ENCODE peak calls at places on chromosomes 16 and 17, in six cellular contexts. G is neural crest cell; O is fibroblast of mammary gland; Q is left ventricle myocardium inferior; F is CD4-positive, alpha-beta T cell; B is PC-9. K is an unnamed sample.

GRCh38 chr17:28812136-28812979 is 30.2 kb downstream of the FAM222B start:
- DNase-seq in G (peak; percentile 94), O (peak; percentile 94), Q (peak; percentile 98), F (peak; percentile 96), B (peak; percentile 96), K (peak; percentile 94)

GRCh38 chr16:30609002-30609927 is 924 bp downstream of the ZNF689 start:
- DNase-seq in G (peak; percentile 23), O (no peak), Q (peak; percentile 49), F (peak; percentile 36), B (peak; percentile 62), K (peak; percentile 65)

GRCh38 chr17:28760987-28761562 is 17.3 kb downstream of the TRAF4 start:
- DNase-seq in G (no peak), O (peak; percentile 76), Q (peak; percentile 64), F (no peak), B (peak; percentile 57), K (no peak)

GRCh38 chr17:59851431-59852375 is 41.0 kb downstream of the TUBD1 start:
- DNase-seq in G (no peak), O (peak; percentile 99), Q (no peak), F (no peak), B (no peak), K (no peak)

GRCh38 chr17:1120596-1121441 is 59.0 kb downstream of the ABR start:
- DNase-seq in G (no peak), O (no peak), Q (no peak), F (no peak), B (no peak), K (no peak)

GRCh38 chr16:154223-155030 is 2.0 kb downstream of the HBZ start:
- DNase-seq in G (no peak), O (peak; percentile 24), Q (no peak), F (no peak), B (peak; percentile 28), K (no peak)

GRCh38 chr17:80730739-80731138 is 186.1 kb downstream of the RPTOR start:
- DNase-seq in G (no peak), O (no peak), Q (no peak), F (no peak), B (no peak), K (no peak)

GRCh38 chr17:34883106-34884000 is 77.9 kb downstream of the CCT6B start:
- DNase-seq in G (no peak), O (no peak), Q (no peak), F (no peak), B (no peak), K (no peak)

GRCh38 chr17:10127819-10128375 is 70.5 kb downstream of the GAS7 start:
- DNase-seq in G (no peak), O (peak; percentile 98), Q (peak; percentile 87), F (no peak), B (no peak), K (no peak)

GRCh38 chr16:2769675-2770056 is 7.4 kb downstream of the ELOB start:
- DNase-seq in G (no peak), O (peak; percentile 92), Q (no peak), F (no peak), B (no peak), K (no peak)

GRCh38 chr17:61483778-61484116 is 31.5 kb downstream of the TBX4 start:
- DNase-seq in G (no peak), O (no peak), Q (no peak), F (no peak), B (no peak), K (no peak)

GRCh38 chr16:57373117-57373947 is 1.0 kb downstream of the CX3CL1 start:
- DNase-seq in G (no peak), O (no peak), Q (no peak), F (no peak), B (no peak), K (no peak)

GRCh38 chr16:50394215-50394802 is 25.5 kb upstream of the BRD7 start:
- DNase-seq in G (no peak), O (no peak), Q (no peak), F (no peak), B (no peak), K (no peak)

GRCh38 chr17:76446449-76447231 is 6.3 kb downstream of the UBE2O start:
- DNase-seq in G (no peak), O (peak; percentile 93), Q (no peak), F (no peak), B (peak; percentile 67), K (no peak)

GRCh38 chr16:84093879-84094270 is 22.9 kb downstream of the MBTPS1 start:
- DNase-seq in G (no peak), O (no peak), Q (no peak), F (no peak), B (no peak), K (no peak)

GRCh38 chr17:80104321-80104955 is 3.1 kb downstream of the GAA start:
- DNase-seq in G (no peak), O (no peak), Q (no peak), F (no peak), B (no peak), K (no peak)

GRCh38 chr17:77501101-77501566 is 360.4 kb downstream of the SEC14L1 start:
- DNase-seq in G (no peak), O (peak; percentile 32), Q (no peak), F (peak; percentile 32), B (no peak), K (no peak)

GRCh38 chr16:67563708-67564468 is 1.6 kb downstream of the CTCF start:
- DNase-seq in G (no peak), O (peak; percentile 84), Q (no peak), F (no peak), B (peak; percentile 34), K (no peak)

GRCh38 chr17:48997103-48997826 is at the start of gene IGF2BP1:
- DNase-seq in G (peak; percentile 75), O (peak; percentile 18), Q (no peak), F (no peak), B (peak; percentile 34), K (no peak)

GRCh38 chr16:61872778-61873119 is 163.5 kb downstream of the CDH8 start:
- DNase-seq in G (no peak), O (no peak), Q (no peak), F (no peak), B (no peak), K (no peak)

GRCh38 chr16:82033683-82034300 is 1.3 kb upstream of the HSD17B2 start:
- DNase-seq in G (no peak), O (no peak), Q (no peak), F (no peak), B (no peak), K (no peak)

GRCh38 chr16:82027629-82028035 is 7.4 kb upstream of the HSD17B2 start:
- DNase-seq in G (no peak), O (no peak), Q (no peak), F (no peak), B (no peak), K (no peak)

GRCh38 chr16:82034981-82035612 is at the start of gene HSD17B2:
- DNase-seq in G (no peak), O (no peak), Q (no peak), F (no peak), B (no peak), K (no peak)

GRCh38 chr16:82033006-82033405 is 2.0 kb upstream of the HSD17B2 start:
- DNase-seq in G (no peak), O (no peak), Q (no peak), F (no peak), B (no peak), K (no peak)

DNA sequence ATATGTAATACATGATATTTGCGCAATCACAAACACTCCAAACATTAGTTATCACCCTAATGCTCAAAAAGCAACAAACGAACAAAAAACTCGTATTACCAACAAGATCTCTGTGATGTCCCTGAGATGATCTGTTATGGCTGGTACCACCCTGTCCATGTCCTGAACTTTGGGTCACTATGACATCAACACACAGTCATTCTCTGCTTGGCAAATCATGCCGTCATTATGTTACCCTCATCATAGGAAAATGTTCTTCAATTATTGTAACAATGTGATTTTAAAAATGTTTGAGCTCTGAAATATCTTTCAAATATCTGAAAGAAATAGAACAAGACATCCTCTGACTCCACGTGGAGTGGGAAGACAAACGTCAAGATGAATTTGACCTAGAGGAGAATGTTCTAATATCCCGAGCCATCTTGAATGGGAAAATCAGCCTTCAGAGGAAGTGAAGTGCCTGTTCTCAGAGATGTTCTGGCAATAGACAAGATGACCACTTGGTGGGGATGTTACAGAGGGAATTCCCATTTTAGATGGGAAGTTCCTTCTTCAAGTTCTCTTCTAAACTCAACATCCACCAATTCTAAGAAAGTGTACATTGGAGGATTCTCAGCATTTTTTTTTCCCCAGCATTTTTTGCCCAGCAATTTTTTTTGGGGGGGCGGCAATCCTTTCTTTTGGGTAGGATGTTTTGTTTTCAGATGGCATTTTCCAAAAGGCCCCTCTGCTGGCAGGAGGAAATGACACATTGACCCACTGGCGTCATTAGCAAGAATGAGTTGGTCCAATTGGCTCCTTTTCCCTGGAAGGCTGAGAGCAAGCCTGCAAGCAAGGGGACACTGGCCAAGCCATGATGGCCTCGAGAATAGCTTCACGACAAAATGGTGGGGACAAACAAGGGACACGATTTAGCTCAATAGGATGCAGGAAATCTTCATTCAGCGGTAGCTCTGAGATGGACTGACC is 3.7 kb upstream of the HSD17B2 start:
- DNase-seq in G (no peak), O (peak; percentile 55), Q (no peak), F (no peak), B (no peak), K (no peak)
- TF ChIP-seq CTCF in G (peak; percentile 64), O (peak; percentile 42), Q (peak; percentile 53), F (peak; percentile 16), B (peak; percentile 47), K (peak; percentile 43)

DNA sequence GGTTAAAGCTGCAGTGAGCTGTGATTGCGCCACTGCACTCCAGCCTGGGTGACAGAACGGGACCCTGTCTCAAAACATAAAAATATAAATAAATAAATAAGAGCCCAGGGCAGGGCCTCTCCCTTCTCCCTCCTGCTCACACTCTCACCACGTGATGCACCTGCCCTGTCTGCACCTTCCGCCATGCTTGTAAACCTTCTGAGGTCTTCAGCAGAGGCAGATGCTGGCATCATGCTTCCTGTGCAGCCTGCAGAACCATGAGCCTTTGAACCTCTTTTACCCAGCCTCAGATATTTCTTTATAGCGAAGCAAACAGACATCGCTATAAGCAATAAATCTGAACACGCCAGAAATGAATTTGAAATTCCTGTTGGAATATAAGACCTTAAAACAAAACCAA is 48.5 kb downstream of the HNF1B start:
- DNase-seq in G (no peak), O (no peak), Q (no peak), F (no peak), B (no peak), K (no peak)
- TF ChIP-seq CTCF in G (no peak), O (no peak), Q (no peak), F (no peak), B (no peak), K (no peak)

GRCh38 chr16:78192734-78193133 is 93.3 kb downstream of the WWOX start:
- DNase-seq in G (no peak), O (no peak), Q (no peak), F (no peak), B (no peak), K (no peak)
- TF ChIP-seq CTCF in G (no peak), O (no peak), Q (no peak), F (no peak), B (no peak), K (no peak)

DNA sequence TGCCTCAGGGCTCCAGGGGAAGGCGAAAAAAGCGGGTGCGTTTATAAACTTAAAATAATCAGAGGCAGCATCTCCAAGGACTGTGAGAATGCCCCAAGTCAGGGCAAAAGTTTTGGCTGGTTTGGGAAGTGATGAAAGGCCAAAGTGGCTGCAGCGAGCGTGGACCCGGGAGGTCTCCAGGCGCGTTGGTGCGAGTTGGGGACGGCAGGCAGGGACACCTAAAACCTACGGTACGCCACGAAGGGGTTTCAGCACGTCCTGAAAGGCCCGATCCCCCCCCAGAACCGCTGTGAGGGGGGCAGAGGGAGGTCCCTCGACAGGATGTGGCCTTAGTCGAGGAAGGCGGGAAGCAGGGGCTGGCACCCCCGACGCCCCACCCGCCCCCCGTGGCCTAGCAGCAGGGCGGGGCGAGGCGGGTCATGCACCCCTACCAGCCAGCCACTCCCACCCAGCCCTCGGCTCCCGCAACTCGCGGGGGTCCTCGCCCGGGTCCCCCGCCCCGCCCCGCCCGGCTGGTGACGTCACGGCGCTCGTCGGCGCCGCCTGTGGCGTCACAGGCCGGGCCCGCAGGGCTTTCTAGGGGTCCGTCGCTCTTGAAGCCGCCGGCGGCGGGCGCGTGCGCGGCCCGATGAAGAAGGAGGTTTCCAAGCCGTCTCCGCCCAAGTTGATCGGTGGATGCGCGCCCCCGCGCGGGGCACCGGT is at the start of gene MYCBPAP:
- DNase-seq in G (peak; percentile 70), O (peak; percentile 68), Q (peak; percentile 86), F (peak; percentile 77), B (peak; percentile 76), K (peak; percentile 90)
- TF ChIP-seq CTCF in G (no peak), O (no peak), Q (peak; percentile 27), F (no peak), B (no peak), K (peak; percentile 16)